ENCODE peak calls at places on chromosome 20, in eight cellular contexts. Y is pancreas; F is PC-9; L is H9; M is CD4-positive, alpha-beta memory T cell; Q is endothelial cell of umbilical vein; O is right lobe of liver; W is aorta. H is an unnamed sample. For H3K9me3, the result is how much of the 10 kb centered on the place peaks cover.

GRCh38 chr20:37519508-37520416 is 1.3 kb upstream of the NNAT start:
- DNase-seq in Y (no peak), F (no peak), L (no peak), M (no peak), Q (peak), O (no peak), W (no peak), H (peak)

GRCh38 chr20:41086402-41087324 is 50.7 kb upstream of the PLCG1 start:
- DNase-seq in Y (no peak), F (peak), L (no peak), M (peak), Q (peak), O (no peak), W (no peak), H (no peak)

GRCh38 chr20:20448891-20449290 is 81.0 kb downstream of the INSM1 start:
- DNase-seq in Y (no peak), F (no peak), L (no peak), M (no peak), Q (no peak), O (no peak), W (no peak), H (no peak)

GRCh38 chr20:2705931-2706645 is 13.5 kb downstream of the EBF4 start:
- DNase-seq in Y (no peak), F (no peak), L (peak), M (no peak), Q (no peak), O (no peak), W (no peak), H (no peak)

GRCh38 chr20:61127311-61128044 is 124.6 kb upstream of the CDH4 start:
- DNase-seq in Y (no peak), F (no peak), L (no peak), M (no peak), Q (no peak), O (no peak), W (no peak), H (no peak)

GRCh38 chr20:41697861-41698559 is 79.8 kb upstream of the CHD6 start:
- DNase-seq in Y (no peak), F (no peak), L (peak), M (peak), Q (peak), O (no peak), W (no peak), H (peak)

GRCh38 chr20:41664584-41664983 is 46.4 kb upstream of the CHD6 start:
- DNase-seq in Y (no peak), F (no peak), L (no peak), M (no peak), Q (peak), O (no peak), W (no peak), H (no peak)

GRCh38 chr20:11376998-11377397 is 540.7 kb upstream of the BTBD3 start:
- DNase-seq in Y (no peak), F (no peak), L (no peak), M (no peak), Q (no peak), O (no peak), W (no peak), H (no peak)

GRCh38 chr20:36350439-36350838 is 44.3 kb downstream of the DLGAP4 start:
- DNase-seq in Y (no peak), F (no peak), L (no peak), M (no peak), Q (no peak), O (no peak), W (no peak), H (no peak)

GRCh38 chr20:59697082-59697481 is 92.7 kb downstream of the PHACTR3 start:
- DNase-seq in Y (no peak), F (no peak), L (no peak), M (no peak), Q (no peak), O (no peak), W (no peak), H (no peak)

GRCh38 chr20:59701236-59701635 is 96.9 kb downstream of the PHACTR3 start:
- DNase-seq in Y (no peak), F (no peak), L (no peak), M (no peak), Q (no peak), O (no peak), W (no peak), H (no peak)

GRCh38 chr20:59703046-59703445 is 98.7 kb downstream of the PHACTR3 start:
- DNase-seq in Y (no peak), F (no peak), L (no peak), M (no peak), Q (no peak), O (no peak), W (no peak), H (no peak)

GRCh38 chr20:59696476-59696875 is 92.1 kb downstream of the PHACTR3 start:
- DNase-seq in Y (no peak), F (no peak), L (no peak), M (no peak), Q (no peak), O (no peak), W (no peak), H (no peak)

DNA sequence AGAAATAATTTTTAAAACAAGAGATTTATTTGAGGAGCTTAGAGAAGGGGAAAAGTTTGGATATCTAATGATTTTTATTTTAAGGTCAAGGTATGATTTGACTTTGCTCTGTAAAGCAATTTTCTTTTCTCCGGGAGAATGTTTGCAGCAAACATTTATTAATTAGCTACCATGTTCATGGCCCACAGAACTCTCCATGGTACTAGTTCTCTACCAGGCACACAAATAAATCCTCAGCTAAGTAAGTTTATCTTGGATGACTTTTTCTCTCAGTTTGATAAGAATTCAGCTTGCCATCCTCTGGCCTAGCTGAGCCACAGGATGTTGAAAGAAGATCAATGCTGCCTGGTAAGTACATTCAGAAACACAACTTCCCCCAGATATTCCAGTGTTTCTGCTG is 94.3 kb downstream of the PHACTR3 start:
- DNase-seq in Y (no peak), F (no peak), L (no peak), M (no peak), Q (no peak), O (no peak), W (no peak), H (no peak)
- H3K9me3 ChIP-seq in Y (under half), F (under half), L (under half), M (under half), Q (under half), O (under half), W (under half), H (under half)

GRCh38 chr20:24843443-24843715 is 105.7 kb upstream of the CST7 start:
- DNase-seq in Y (no peak), F (no peak), L (no peak), M (no peak), Q (no peak), O (no peak), W (no peak), H (no peak)
- H3K27ac ChIP-seq in Y (no peak), F (no peak), L (no peak), M (no peak), Q (no peak), O (no peak), W (no peak), H (no peak)

DNA sequence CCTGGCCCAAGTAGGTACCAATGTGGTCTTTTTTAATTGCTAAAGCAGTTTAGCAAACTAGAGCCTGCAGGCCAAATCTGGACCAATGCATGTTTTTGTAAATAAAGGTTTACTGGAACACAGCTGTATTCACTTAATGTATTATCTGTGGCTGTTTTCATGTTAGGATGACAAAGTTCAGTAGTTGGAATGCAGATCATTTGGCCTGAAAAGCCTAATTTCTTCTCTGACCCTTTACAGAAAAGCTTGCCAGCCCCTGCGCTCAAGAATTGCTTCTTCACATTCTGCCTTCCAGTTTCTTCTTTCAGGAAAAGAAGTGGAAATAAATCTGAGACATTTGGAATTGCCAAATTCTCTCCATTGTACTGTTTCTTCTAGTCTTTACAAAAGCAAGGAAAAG is 90.0 kb upstream of the MC3R start:
- DNase-seq in Y (no peak), F (no peak), L (no peak), M (no peak), Q (no peak), O (no peak), W (no peak), H (no peak)
- H3K9me3 ChIP-seq in Y (under half), F (under half), L (half or more), M (under half), Q (under half), O (under half), W (under half), H (under half)

GRCh38 chr20:48637461-48637860 is 190.3 kb downstream of the PREX1 start:
- DNase-seq in Y (no peak), F (no peak), L (no peak), M (no peak), Q (no peak), O (no peak), W (no peak), H (no peak)
- H3K27ac ChIP-seq in Y (no peak), F (no peak), L (no peak), M (no peak), Q (no peak), O (no peak), W (no peak), H (no peak)

GRCh38 chr20:23909390-23909789 is 29.8 kb upstream of the CST5 start:
- DNase-seq in Y (no peak), F (no peak), L (no peak), M (no peak), Q (no peak), O (no peak), W (no peak), H (no peak)

DNA sequence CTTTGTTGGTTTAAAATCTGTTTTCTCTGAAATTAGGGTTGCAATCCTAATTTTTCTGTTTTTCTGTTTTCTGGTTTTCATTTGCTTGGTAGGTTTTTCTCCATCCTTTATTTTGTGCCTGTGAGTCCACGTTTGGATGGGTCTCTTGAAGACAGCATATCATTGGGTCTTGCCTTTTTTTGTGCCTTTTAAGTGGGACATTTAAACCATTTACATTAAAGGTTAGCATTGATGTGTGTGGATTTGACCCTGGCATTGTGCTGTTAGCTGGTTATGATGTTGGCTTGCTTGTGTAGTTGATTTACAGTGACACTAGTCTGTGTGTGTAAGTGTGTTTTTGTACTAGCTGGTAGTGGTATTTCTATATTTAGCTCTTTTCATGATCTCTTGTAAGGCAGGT is 28.0 kb upstream of the CST5 start:
- DNase-seq in Y (no peak), F (no peak), L (no peak), M (no peak), Q (no peak), O (no peak), W (no peak), H (no peak)
- H3K9me3 ChIP-seq in Y (under half), F (under half), L (under half), M (under half), Q (under half), O (under half), W (under half), H (under half)

DNA sequence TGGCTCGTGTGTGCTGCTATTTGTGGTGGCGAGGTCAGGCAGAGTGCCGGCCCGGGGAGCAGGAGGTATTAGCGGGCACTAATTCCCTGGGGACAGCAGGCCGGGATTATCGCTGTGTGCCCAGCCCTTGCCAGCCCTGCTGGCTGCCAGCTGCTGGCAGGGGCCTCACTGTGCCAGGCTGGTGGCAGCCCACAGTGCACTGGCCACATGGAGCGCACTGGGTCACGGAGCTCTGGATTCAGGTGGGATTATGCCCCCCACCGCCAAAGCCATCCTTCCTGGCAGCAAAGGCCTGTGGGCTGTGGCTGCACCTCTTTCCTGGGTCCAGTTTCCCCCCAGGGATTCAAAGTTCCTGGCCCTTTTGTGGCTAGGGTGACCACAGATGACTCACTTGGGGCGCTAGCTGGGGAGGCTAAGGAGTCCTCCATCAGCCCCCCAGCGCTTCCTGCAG is 59.7 kb downstream of the YTHDF1 start:
- DNase-seq in Y (no peak), F (no peak), L (no peak), M (no peak), Q (no peak), O (peak), W (peak), H (no peak)
- H3K27ac ChIP-seq in Y (no peak), F (no peak), L (no peak), M (no peak), Q (no peak), O (no peak), W (no peak), H (no peak)

GRCh38 chr20:63351380-63351700 is 9.8 kb downstream of the CHRNA4 start:
- DNase-seq in Y (no peak), F (no peak), L (no peak), M (no peak), Q (no peak), O (no peak), W (no peak), H (no peak)
- H3K9me3 ChIP-seq in Y (under half), F (under half), L (under half), M (under half), Q (under half), O (under half), W (under half), H (under half)

GRCh38 chr20:25077610-25078169 is 4.3 kb downstream of the VSX1 start:
- DNase-seq in Y (no peak), F (peak), L (peak), M (no peak), Q (no peak), O (peak), W (no peak), H (peak)
- H3K27ac ChIP-seq in Y (no peak), F (peak), L (no peak), M (no peak), Q (no peak), O (no peak), W (no peak), H (no peak)

GRCh38 chr20:39745380-39745779 is 783.2 kb downstream of the DHX35 start:
- DNase-seq in Y (no peak), F (peak), L (no peak), M (no peak), Q (peak), O (no peak), W (no peak), H (no peak)
- H3K9me3 ChIP-seq in Y (under half), F (under half), L (under half), M (under half), Q (under half), O (under half), W (under half), H (under half)

H was measured in SJCRH30.